ENCODE peak calls at places on chromosomes 7 and 10, in eight cellular contexts. G is AG04449, Z is transverse colon, L is heart right ventricle, O is neural progenitor cell, J is OCI-LY7, E is cardiac fibroblast, X is endodermal cell. T is an unnamed sample.

GRCh38 chr7:108613147-108613948 is 43.7 kb downstream of the DNAJB9 start:
- DNase-seq in G (no peak), Z (no peak), L (no peak), O (peak), J (peak), E (peak), X (no peak), T (no peak)

GRCh38 chr7:135859548-135859947 is 110.9 kb upstream of the FAM180A start:
- DNase-seq in G (no peak), Z (no peak), L (no peak), O (no peak), J (no peak), E (no peak), X (no peak), T (no peak)

GRCh38 chr7:15832996-15833395 is 146.5 kb upstream of the MEOX2 start:
- DNase-seq in G (no peak), Z (peak), L (peak), O (no peak), J (no peak), E (peak), X (no peak), T (no peak)

GRCh38 chr7:12431886-12432285 is 28.2 kb upstream of the VWDE start:
- DNase-seq in G (no peak), Z (no peak), L (no peak), O (peak), J (no peak), E (no peak), X (peak), T (no peak)

GRCh38 chr7:8387551-8388256 is 45.7 kb upstream of the NXPH1 start:
- DNase-seq in G (no peak), Z (no peak), L (no peak), O (no peak), J (no peak), E (no peak), X (no peak), T (no peak)

GRCh38 chr7:37342665-37343471 is 105.8 kb downstream of the ELMO1 start:
- DNase-seq in G (no peak), Z (peak), L (no peak), O (no peak), J (peak), E (no peak), X (no peak), T (no peak)

GRCh38 chr7:4610768-4611467 is 71.2 kb upstream of the FOXK1 start:
- DNase-seq in G (no peak), Z (peak), L (peak), O (peak), J (peak), E (peak), X (peak), T (no peak)

GRCh38 chr10:78831001-78831400 is 237.8 kb upstream of the ZMIZ1 start:
- DNase-seq in G (no peak), Z (no peak), L (no peak), O (no peak), J (no peak), E (no peak), X (no peak), T (no peak)

GRCh38 chr7:145655666-145656065 is 460.9 kb upstream of the CNTNAP2 start:
- DNase-seq in G (no peak), Z (no peak), L (no peak), O (no peak), J (no peak), E (no peak), X (no peak), T (no peak)

GRCh38 chr10:80464557-80465466 is 10.7 kb downstream of the TSPAN14 start:
- DNase-seq in G (no peak), Z (no peak), L (peak), O (peak), J (peak), E (peak), X (peak), T (no peak)

GRCh38 chr10:124033887-124034218 is 59.5 kb downstream of the CHST15 start:
- DNase-seq in G (no peak), Z (no peak), L (peak), O (no peak), J (no peak), E (peak), X (no peak), T (no peak)

GRCh38 chr7:131949659-131950058 is 393.2 kb upstream of the PODXL start:
- DNase-seq in G (no peak), Z (no peak), L (no peak), O (no peak), J (no peak), E (no peak), X (peak), T (no peak)

GRCh38 chr7:107043916-107044346 is 574 bp upstream of the PRKAR2B start:
- DNase-seq in G (no peak), Z (no peak), L (no peak), O (no peak), J (no peak), E (no peak), X (no peak), T (no peak)

GRCh38 chr10:51892965-51893658 is 193.7 kb upstream of the CSTF2T start:
- DNase-seq in G (no peak), Z (peak), L (no peak), O (peak), J (peak), E (peak), X (peak), T (no peak)

GRCh38 chr10:17348111-17349008 is 106.0 kb downstream of the ST8SIA6 start:
- DNase-seq in G (peak), Z (peak), L (peak), O (peak), J (no peak), E (peak), X (no peak), T (peak)

GRCh38 chr7:22647451-22648257 is 79.3 kb upstream of the IL6 start:
- DNase-seq in G (peak), Z (no peak), L (no peak), O (no peak), J (no peak), E (peak), X (no peak), T (peak)

GRCh38 chr7:5413449-5413786 is 10.2 kb downstream of the TNRC18 start:
- DNase-seq in G (no peak), Z (no peak), L (no peak), O (no peak), J (no peak), E (no peak), X (no peak), T (no peak)

GRCh38 chr10:4803822-4804221 is 22.2 kb upstream of the AKR1E2 start:
- DNase-seq in G (no peak), Z (no peak), L (no peak), O (no peak), J (no peak), E (no peak), X (no peak), T (no peak)

GRCh38 chr10:113290137-113290536 is 262.7 kb upstream of the HABP2 start:
- DNase-seq in G (no peak), Z (no peak), L (no peak), O (no peak), J (no peak), E (no peak), X (peak), T (no peak)

GRCh38 chr10:97116534-97117162 is 69.1 kb downstream of the SLIT1 start:
- DNase-seq in G (no peak), Z (no peak), L (no peak), O (no peak), J (no peak), E (no peak), X (no peak), T (no peak)

GRCh38 chr7:108417926-108418325 is 38.3 kb downstream of the NRCAM start:
- DNase-seq in G (no peak), Z (no peak), L (no peak), O (no peak), J (no peak), E (no peak), X (no peak), T (no peak)

GRCh38 chr10:98815039-98815660 is 368.4 kb upstream of the HPS1 start:
- DNase-seq in G (no peak), Z (no peak), L (no peak), O (peak), J (no peak), E (no peak), X (peak), T (no peak)

GRCh38 chr10:133231946-133232574 is 2.0 kb downstream of the UTF1 start:
- DNase-seq in G (no peak), Z (no peak), L (no peak), O (no peak), J (no peak), E (no peak), X (peak), T (no peak)

DNA sequence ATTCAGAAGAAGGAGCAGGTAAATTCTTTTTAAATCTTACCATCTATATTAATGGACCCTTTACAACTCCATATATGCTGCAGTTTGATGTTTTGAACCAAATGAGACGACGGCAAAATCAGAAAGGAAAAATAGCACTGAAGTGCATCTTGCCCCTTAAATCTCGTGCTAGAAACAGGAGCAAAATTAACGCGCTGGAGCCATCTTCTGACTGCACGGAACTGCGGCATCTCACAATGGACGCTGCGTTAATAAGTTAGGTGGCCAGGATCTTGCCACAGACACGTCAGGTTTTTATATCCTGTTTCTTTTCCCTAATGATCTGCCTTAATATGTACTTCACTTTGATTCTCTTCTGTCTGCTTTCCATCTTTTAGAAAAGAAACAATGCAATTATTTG is 354.5 kb downstream of the TFEC start:
- DNase-seq in G (no peak), Z (peak), L (peak), O (peak), J (no peak), E (peak), X (no peak), T (no peak)
- TF ChIP-seq CTCF in G (peak), Z (peak), L (no peak), O (peak), J (no peak), E (no peak), X (no peak), T (peak)

GRCh38 chr7:150568714-150569113 is 1.5 kb downstream of the GIMAP4 start:
- DNase-seq in G (no peak), Z (no peak), L (no peak), O (no peak), J (no peak), E (no peak), X (no peak), T (no peak)
- H3K4me3 ChIP-seq in G (no peak), Z (no peak), L (peak), O (no peak), J (no peak), E (no peak), X (no peak), T (no peak)

GRCh38 chr7:77368974-77369373 is 47.2 kb downstream of the GSAP start:
- DNase-seq in G (no peak), Z (no peak), L (no peak), O (no peak), J (no peak), E (peak), X (no peak), T (no peak)
- TF ChIP-seq CTCF in G (no peak), Z (no peak), L (no peak), O (no peak), J (peak), E (peak), X (peak), T (peak)

GRCh38 chr7:17771901-17772408 is 168.3 kb downstream of the SNX13 start:
- DNase-seq in G (no peak), Z (no peak), L (no peak), O (no peak), J (no peak), E (no peak), X (peak), T (no peak)

GRCh38 chr7:17773289-17773626 is 167.0 kb downstream of the SNX13 start:
- DNase-seq in G (peak), Z (peak), L (no peak), O (no peak), J (no peak), E (peak), X (no peak), T (peak)

GRCh38 chr7:17772581-17773288 is 167.6 kb downstream of the SNX13 start:
- DNase-seq in G (no peak), Z (no peak), L (no peak), O (peak), J (no peak), E (peak), X (peak), T (no peak)

GRCh38 chr7:17774248-17774647 is 166.0 kb downstream of the SNX13 start:
- DNase-seq in G (peak), Z (no peak), L (peak), O (no peak), J (no peak), E (peak), X (no peak), T (peak)

GRCh38 chr7:17774701-17775288 is 165.5 kb downstream of the SNX13 start:
- DNase-seq in G (no peak), Z (no peak), L (no peak), O (no peak), J (no peak), E (peak), X (no peak), T (no peak)
- H3K4me3 ChIP-seq in G (no peak), Z (no peak), L (no peak), O (no peak), J (no peak), E (no peak), X (no peak), T (no peak)

DNA sequence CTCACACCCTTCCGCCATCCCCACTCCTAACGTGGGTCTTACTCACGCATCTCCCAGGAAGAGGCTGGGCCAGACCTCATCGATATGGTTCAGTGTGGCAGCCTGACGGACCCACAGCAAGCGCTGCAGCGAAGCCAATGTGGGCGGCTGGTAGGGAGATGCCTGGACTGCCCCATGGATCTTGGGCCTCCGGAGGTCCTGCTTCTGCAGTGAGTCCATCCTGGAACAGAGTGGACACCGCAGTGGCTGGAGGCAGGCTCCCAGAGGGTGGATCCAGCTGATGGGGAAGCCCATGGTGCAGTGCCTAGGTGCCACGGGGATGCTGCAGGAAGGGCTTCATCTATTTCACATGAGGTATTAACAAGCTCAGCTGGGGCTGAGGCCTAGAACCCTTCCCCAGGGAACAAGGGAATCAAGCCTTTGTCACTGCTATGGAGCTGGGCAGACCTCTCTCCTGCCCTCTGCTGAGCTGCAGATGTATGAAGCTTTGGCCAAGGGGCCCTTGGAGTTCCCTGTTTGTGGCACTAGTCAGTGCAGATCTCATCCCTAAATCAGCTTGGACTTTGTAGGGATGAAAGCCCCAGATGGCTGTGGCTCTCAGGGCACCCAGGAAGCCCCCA is 13.7 kb upstream of the SAMD8 start:
- DNase-seq in G (no peak), Z (no peak), L (no peak), O (peak), J (peak), E (peak), X (peak), T (no peak)
- TF ChIP-seq CTCF in G (peak), Z (no peak), L (no peak), O (peak), J (peak), E (peak), X (peak), T (peak)

DNA sequence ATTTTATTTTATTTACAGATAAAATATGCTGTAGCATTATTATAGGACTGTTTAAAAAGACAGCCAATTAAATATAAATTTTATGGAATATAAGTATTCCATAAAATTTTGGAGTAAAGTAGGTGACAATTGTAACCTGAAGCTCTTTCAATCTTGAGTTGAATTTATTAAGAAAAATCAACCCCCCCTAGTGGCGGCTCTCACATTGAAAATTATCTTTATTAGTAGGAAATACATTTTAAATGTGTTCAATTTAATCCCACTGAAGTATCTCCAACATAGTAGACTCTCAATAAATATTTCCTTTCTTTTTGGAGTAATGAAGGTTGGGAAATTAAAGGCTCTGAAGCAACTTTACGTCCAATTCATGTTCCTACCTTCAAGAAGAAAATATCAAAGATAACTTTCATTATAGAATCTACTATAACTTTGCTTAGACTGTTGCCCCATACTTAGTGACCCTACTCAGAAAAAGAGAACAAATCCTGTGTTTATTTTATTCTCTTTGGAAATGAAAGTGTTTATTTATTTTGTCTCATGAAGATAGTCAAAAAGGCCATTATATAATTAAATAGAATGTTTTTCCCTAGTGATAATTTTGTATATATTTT is 3.1 kb downstream of the AHR start:
- DNase-seq in G (no peak), Z (peak), L (peak), O (peak), J (peak), E (peak), X (no peak), T (no peak)
- H3K4me3 ChIP-seq in G (no peak), Z (no peak), L (peak), O (no peak), J (no peak), E (peak), X (no peak), T (peak)

DNA sequence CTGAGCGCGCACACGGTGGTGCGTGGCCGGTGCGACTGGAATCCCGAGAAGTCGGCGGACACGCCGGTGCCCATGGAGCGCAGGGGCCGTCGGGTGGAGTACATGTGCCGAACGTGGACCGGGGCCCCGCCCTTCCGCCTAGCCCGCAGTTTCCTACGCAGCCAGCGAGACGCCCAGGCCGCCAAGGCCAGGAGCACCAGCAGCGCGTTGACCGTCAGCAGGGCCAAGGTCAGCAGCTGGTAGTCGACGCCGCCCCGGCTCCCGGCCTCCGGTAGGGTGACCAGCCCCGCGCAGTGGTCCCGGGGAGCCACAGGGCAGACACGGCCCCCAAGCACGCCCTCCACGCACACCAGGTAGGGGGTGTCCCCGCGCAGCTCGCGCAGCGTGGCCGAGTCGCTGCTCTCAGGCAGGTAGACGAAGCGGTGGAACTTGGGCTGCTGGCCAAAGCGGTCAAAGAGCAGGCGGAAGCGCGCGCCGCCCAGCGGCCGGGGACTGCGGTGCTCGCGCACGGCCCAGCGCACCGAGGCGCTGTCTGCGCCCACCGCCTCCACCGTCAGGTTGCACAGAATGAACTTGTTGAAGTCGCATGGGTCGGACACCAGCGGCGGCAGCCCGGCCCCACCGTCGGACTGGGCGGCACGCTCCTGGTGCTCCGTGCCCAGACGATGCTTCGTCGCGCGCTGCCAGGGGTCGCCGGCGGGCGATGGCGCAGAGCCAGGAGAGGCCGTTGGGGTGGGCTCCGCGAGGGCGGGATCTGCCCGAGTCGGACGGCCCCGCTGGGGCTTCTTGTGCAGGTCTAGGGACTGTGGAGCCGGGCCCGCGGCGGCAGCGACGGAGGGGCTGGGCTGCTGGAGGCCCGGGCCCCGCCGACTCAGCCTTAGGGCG is 2.2 kb downstream of the TRIL start:
- DNase-seq in G (no peak), Z (peak), L (peak), O (peak), J (no peak), E (peak), X (peak), T (no peak)
- TF ChIP-seq CTCF in G (peak), Z (peak), L (peak), O (peak), J (no peak), E (peak), X (peak), T (peak)

GRCh38 chr10:129694184-129694583 is 227.1 kb downstream of the MGMT start:
- DNase-seq in G (no peak), Z (no peak), L (no peak), O (no peak), J (no peak), E (no peak), X (peak), T (no peak)

GRCh38 chr10:129689681-129690080 is 222.6 kb downstream of the MGMT start:
- DNase-seq in G (no peak), Z (no peak), L (no peak), O (no peak), J (no peak), E (peak), X (no peak), T (no peak)

GRCh38 chr10:129692695-129693094 is 225.7 kb downstream of the MGMT start:
- DNase-seq in G (no peak), Z (no peak), L (no peak), O (no peak), J (no peak), E (no peak), X (peak), T (no peak)

GRCh38 chr10:129693382-129693781 is 226.3 kb downstream of the MGMT start:
- DNase-seq in G (no peak), Z (no peak), L (no peak), O (no peak), J (no peak), E (no peak), X (peak), T (no peak)

DNA sequence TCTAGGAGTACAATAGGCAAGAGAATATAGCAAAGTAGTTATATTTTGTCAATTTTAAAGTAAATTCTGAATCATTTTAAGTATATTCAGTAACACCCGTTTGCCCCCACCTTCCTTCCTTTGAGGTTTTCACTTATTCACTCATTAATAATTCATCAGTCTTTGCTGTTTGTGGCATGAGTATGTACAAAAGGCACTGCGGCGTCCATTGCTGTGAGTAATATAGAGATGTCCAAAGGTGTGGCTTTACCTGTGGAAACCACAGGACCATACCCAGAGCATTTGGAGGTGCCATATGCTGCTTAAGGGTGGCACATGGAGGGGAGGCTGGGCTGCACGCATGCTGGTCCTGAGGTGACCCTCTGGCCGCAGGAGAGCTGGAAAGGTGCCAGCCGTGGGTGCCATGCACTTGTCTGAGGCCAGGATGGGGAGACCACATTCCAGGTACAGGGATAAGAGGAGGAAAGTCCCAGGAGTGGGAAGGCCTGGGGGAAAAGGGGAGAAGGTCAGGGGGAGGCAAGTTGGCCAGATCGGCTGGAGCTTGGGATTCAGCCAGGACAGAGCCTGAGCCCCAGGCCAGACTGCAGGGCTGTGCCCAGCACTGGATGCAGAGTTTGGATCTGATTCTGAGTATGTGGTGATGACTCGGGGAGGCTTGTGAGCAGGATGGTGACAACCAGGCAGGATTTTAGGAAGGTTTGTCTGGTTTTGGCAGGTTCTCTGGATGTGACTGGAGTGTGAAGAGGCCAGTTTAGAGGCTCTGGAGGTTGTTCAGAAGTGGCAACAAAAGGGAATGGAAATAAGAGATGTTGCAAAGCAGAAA is 223.4 kb downstream of the MGMT start:
- DNase-seq in G (no peak), Z (no peak), L (no peak), O (no peak), J (no peak), E (no peak), X (peak), T (no peak)
- H3K4me3 ChIP-seq in G (no peak), Z (no peak), L (no peak), O (no peak), J (no peak), E (no peak), X (no peak), T (no peak)

T was measured in BJ.